ENCODE peak calls at places on chromosomes 5 and 9, in four cellular contexts. One of them, this sample, is unnamed.

GRCh38 chr9:127066060-127066774 is 56.2 kb downstream of the ANGPTL2 start:
- DNase-seq in K562: no peak
- DNase-seq in HepG2: no peak
- DNase-seq in WTC11: no peak
- DNase-seq in this sample: no peak

GRCh38 chr5:104793031-104793430 is 1230.4 kb upstream of the NUDT12 start:
- DNase-seq in HepG2: no peak
- DNase-seq in WTC11: no peak
- DNase-seq in K562: no peak
- DNase-seq in this sample: no peak

GRCh38 chr9:98010450-98010849 is 27.3 kb downstream of the ANP32B start:
- DNase-seq in K562: no peak
- DNase-seq in WTC11: peak; percentile 16
- DNase-seq in HepG2: no peak
- DNase-seq in this sample: peak; percentile 32

GRCh38 chr5:116576043-116576713 is 1.6 kb upstream of the SEMA6A start:
- DNase-seq in HepG2: peak; percentile 24
- DNase-seq in K562: peak; percentile 76
- DNase-seq in WTC11: peak; percentile 90
- DNase-seq in this sample: peak; percentile 87

GRCh38 chr5:82387041-82387818 is 109.1 kb upstream of the RPS23 start:
- DNase-seq in HepG2: peak; percentile 100
- DNase-seq in K562: no peak
- DNase-seq in WTC11: no peak
- DNase-seq in this sample: peak; percentile 39

GRCh38 chr9:110257097-110257955 is 1.0 kb upstream of the TXN start:
- DNase-seq in WTC11: no peak
- DNase-seq in HepG2: peak; percentile 27
- DNase-seq in K562: no peak
- DNase-seq in this sample: no peak

GRCh38 chr5:3225201-3225960 is 370.3 kb upstream of the IRX1 start:
- DNase-seq in HepG2: no peak
- DNase-seq in K562: no peak
- DNase-seq in WTC11: no peak
- DNase-seq in this sample: no peak

GRCh38 chr5:672329-673139 is 20.6 kb downstream of the TPPP start:
- DNase-seq in HepG2: peak; percentile 82
- DNase-seq in WTC11: peak; percentile 75
- DNase-seq in K562: no peak
- DNase-seq in this sample: peak; percentile 54

GRCh38 chr5:60355181-60355580 is 344.8 kb downstream of the DEPDC1B start:
- DNase-seq in WTC11: no peak
- DNase-seq in K562: no peak
- DNase-seq in HepG2: no peak
- DNase-seq in this sample: no peak

GRCh38 chr5:171521219-171521633 is 101.8 kb downstream of the FGF18 start:
- DNase-seq in WTC11: no peak
- DNase-seq in HepG2: no peak
- DNase-seq in K562: no peak
- DNase-seq in this sample: no peak

GRCh38 chr9:109821711-109822110 is 41.7 kb downstream of the PALM2AKAP2 start:
- DNase-seq in K562: no peak
- DNase-seq in HepG2: no peak
- DNase-seq in WTC11: no peak
- DNase-seq in this sample: no peak

GRCh38 chr5:176676361-176676824 is 29.1 kb downstream of the TSPAN17 start:
- DNase-seq in HepG2: peak; percentile 10
- DNase-seq in WTC11: no peak
- DNase-seq in K562: peak; percentile 84
- DNase-seq in this sample: no peak

GRCh38 chr9:99401826-99402225 is 179.7 kb downstream of the SEC61B start:
- DNase-seq in K562: no peak
- DNase-seq in HepG2: no peak
- DNase-seq in WTC11: no peak
- DNase-seq in this sample: no peak

GRCh38 chr9:99398241-99398640 is 176.2 kb downstream of the SEC61B start:
- DNase-seq in K562: no peak
- DNase-seq in HepG2: no peak
- DNase-seq in WTC11: no peak
- DNase-seq in this sample: no peak

GRCh38 chr9:99399476-99399875 is 177.4 kb downstream of the SEC61B start:
- DNase-seq in K562: no peak
- DNase-seq in HepG2: no peak
- DNase-seq in WTC11: no peak
- DNase-seq in this sample: no peak

GRCh38 chr9:99403371-99403770 is 181.3 kb downstream of the SEC61B start:
- DNase-seq in WTC11: no peak
- DNase-seq in HepG2: no peak
- DNase-seq in K562: no peak
- DNase-seq in this sample: no peak

DNA sequence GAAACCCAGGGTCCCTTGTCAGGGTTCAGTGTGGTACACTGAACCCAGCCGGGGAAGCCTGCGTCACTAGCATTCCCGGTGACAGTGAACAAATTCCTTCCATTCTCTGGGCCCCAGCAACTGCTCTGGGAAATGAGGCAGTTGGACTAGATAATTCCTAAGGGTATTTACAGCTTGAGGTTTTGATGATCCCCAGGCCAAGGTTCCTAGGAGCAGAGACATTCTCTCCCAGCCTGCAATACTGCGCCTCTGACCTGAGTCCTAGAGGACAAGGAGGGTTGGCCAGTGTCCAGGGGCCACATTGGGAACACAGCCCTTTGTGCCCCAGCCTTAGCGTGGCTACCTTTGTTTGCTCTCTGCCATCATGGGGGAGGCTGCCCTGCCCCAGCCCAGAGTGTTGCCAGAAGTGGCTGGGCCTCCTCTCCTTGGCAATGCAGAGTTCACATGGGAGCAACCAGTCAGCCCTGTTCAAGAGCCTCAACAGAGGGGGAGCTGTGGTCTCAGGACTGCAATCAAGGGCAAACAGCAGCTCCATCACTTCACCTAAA is 178.2 kb downstream of the SEC61B start:
- DNase-seq in HepG2: no peak
- DNase-seq in K562: no peak
- DNase-seq in WTC11: no peak
- DNase-seq in this sample: no peak
- TF ChIP-seq ELF4 in HepG2: no peak
- TF ChIP-seq ELF4 in K562: no peak
- TF ChIP-seq ELF4 in WTC11: no peak
- TF ChIP-seq ELF4 in this sample: no peak

DNA sequence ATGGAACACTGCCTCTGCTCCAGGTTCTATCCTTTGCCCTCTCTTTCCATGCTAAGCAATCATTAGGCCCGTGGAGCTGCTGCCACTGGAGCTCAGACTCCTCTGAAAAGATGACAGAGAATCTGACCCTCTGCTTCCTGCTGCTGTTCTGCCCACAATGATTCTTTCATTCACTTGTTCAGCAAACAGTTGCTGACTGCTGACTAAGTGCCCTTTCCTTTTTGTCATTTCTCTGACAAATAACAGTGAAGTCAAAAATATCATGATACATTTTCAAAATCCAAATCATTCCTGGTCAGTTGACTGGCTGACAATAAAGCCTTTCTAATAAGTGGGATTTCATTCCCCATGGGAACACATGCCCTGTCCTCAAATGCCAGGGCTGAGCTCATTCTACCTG is 110.1 kb downstream of the SIL1 start:
- DNase-seq in HepG2: no peak
- DNase-seq in K562: no peak
- DNase-seq in WTC11: no peak
- DNase-seq in this sample: no peak
- TF ChIP-seq ELF4 in HepG2: no peak
- TF ChIP-seq ELF4 in K562: no peak
- TF ChIP-seq ELF4 in WTC11: no peak
- TF ChIP-seq ELF4 in this sample: no peak

DNA sequence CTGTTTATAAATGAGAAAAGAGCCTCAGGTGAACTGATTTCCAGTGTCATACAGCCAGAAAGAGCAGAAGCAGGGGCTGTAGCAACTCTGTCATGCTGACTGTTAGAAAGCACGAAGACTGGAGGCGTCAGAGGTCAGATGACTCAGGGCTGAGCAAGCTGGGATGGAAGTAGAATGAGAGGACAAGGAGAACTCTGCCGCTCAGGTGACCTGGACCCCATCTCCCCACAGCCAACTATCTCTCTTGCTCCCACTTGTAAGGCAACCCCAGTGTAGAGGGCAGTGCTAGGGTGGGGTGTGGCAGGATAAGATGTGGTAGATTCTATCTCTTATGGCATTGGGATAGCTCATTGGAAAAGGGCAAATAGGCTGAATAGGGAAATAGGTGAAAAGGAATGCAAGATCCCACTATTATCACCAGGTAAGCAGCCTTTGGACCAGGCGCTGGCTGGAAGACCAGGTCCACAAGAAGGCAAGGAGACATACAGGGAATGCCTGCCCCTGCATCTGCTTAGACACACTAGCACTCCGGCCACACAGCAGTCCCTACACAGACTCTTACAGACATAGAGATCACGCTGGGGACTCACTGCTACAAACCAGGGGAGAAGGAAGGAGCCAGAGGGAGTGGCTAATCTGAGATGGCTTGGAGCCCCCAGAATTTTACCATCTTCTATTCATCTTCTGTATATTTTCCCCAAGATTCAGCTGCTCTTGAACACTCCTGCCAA is 21.2 kb upstream of the LOX start:
- DNase-seq in HepG2: no peak
- DNase-seq in WTC11: no peak
- DNase-seq in K562: peak; percentile 57
- DNase-seq in this sample: no peak
- TF ChIP-seq ELF4 in HepG2: no peak
- TF ChIP-seq ELF4 in WTC11: no peak
- TF ChIP-seq ELF4 in K562: no peak
- TF ChIP-seq ELF4 in this sample: no peak

GRCh38 chr5:74073257-74073656 is 447.3 kb downstream of the ARHGEF28 start:
- DNase-seq in HepG2: no peak
- DNase-seq in K562: no peak
- DNase-seq in WTC11: no peak
- DNase-seq in this sample: no peak

GRCh38 chr5:74072646-74073045 is 446.6 kb downstream of the ARHGEF28 start:
- DNase-seq in WTC11: no peak
- DNase-seq in K562: no peak
- DNase-seq in HepG2: no peak
- DNase-seq in this sample: no peak

GRCh38 chr5:74074111-74074510 is 448.1 kb downstream of the ARHGEF28 start:
- DNase-seq in K562: no peak
- DNase-seq in HepG2: no peak
- DNase-seq in WTC11: no peak
- DNase-seq in this sample: no peak

GRCh38 chr5:74075496-74075895 is 449.5 kb downstream of the ARHGEF28 start:
- DNase-seq in WTC11: no peak
- DNase-seq in HepG2: no peak
- DNase-seq in K562: no peak
- DNase-seq in this sample: no peak

DNA sequence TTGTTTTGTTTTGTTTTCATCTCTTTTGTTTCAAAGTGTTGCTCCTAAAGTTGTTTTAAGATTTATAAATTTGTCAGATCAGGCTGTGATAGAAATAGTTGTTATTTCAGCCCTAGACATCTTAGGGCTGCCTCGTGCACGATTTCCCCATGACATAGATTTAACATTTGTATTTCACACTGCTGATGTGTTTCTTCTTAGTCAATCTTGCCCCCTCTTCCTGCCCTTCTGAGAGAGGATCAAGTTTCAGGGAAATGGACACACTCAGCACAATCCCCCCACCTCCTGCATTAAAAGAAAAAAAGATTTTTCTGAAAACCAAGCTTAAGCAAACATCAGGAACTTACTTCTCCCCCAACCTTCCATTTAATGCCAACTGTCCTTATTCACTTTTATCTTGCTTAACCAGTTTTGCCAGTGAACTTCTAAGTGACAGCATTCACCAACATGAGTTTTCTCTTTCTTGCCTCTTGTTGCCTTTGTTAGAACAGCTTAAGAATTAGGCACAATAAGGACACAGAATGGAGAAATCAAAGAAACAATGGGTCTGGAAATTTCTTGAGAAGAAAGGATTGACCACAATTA is 450.0 kb downstream of the ARHGEF28 start:
- DNase-seq in K562: no peak
- DNase-seq in HepG2: no peak
- DNase-seq in WTC11: no peak
- DNase-seq in this sample: no peak
- TF ChIP-seq ELF4 in K562: no peak
- TF ChIP-seq ELF4 in HepG2: no peak
- TF ChIP-seq ELF4 in WTC11: no peak
- TF ChIP-seq ELF4 in this sample: no peak

DNA sequence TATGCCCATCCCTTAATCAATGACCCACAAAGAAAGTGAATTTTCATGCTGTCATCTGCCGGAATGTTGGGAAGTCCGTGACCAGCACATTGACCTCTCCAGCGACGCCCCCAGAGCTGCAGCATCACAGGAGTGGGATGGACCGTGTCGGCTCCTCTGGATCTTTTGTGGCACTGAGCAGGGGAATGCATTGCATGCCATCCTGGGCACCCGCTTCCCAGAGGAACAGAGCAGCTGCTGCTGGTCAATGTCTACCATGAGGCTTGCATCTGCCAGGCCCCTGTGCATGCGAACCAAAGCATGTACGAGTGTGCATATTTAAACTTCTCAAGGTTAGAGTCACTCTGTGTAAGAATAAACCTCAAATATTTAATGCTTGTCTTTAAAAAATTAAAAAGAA is 414.8 kb downstream of the GADD45G start:
- DNase-seq in HepG2: no peak
- DNase-seq in WTC11: no peak
- DNase-seq in K562: no peak
- DNase-seq in this sample: no peak
- TF ChIP-seq ELF4 in HepG2: no peak
- TF ChIP-seq ELF4 in WTC11: no peak
- TF ChIP-seq ELF4 in K562: no peak
- TF ChIP-seq ELF4 in this sample: no peak

GRCh38 chr9:92292338-92293074 is 991 bp downstream of the IARS1 start:
- DNase-seq in K562: no peak
- DNase-seq in HepG2: peak; percentile 18
- DNase-seq in WTC11: no peak
- DNase-seq in this sample: no peak
- TF ChIP-seq ELF4 in K562: no peak
- TF ChIP-seq ELF4 in HepG2: no peak
- TF ChIP-seq ELF4 in WTC11: no peak
- TF ChIP-seq ELF4 in this sample: no peak

GRCh38 chr5:139848508-139849100 is 53.0 kb downstream of the PSD2 start:
- DNase-seq in K562: no peak
- DNase-seq in HepG2: no peak
- DNase-seq in WTC11: no peak
- DNase-seq in this sample: no peak
- TF ChIP-seq ELF4 in K562: no peak
- TF ChIP-seq ELF4 in HepG2: no peak
- TF ChIP-seq ELF4 in WTC11: no peak
- TF ChIP-seq ELF4 in this sample: no peak

This sample was measured in HEK293T.